ENCODE peak calls at places on chromosomes 2 and 18, in seven cellular contexts. A, Y, D, Q, X, U and E are unnamed samples.

GRCh38 chr2:169397697-169398096 is 35.4 kb upstream of the LRP2 start:
- DNase-seq in A (peak), Y (peak), D (no peak), Q (peak), X (no peak), U (no peak), E (no peak)

GRCh38 chr2:128681351-128681906 is 362.8 kb upstream of the HS6ST1 start:
- DNase-seq in A (no peak), Y (no peak), D (no peak), Q (no peak), X (no peak), U (no peak), E (no peak)

GRCh38 chr18:65468881-65469280 is 281.9 kb upstream of the CDH7 start:
- DNase-seq in A (no peak), Y (no peak), D (no peak), Q (no peak), X (no peak), U (no peak), E (no peak)

GRCh38 chr2:184554736-184555135 is 43.6 kb upstream of the ZNF804A start:
- DNase-seq in A (no peak), Y (no peak), D (no peak), Q (peak), X (peak), U (no peak), E (no peak)

GRCh38 chr2:163698857-163699256 is 37.0 kb downstream of the FIGN start:
- DNase-seq in A (no peak), Y (no peak), D (no peak), Q (peak), X (peak), U (no peak), E (no peak)

GRCh38 chr2:16664052-16664731 is 1.4 kb downstream of the CYRIA start:
- DNase-seq in A (no peak), Y (peak), D (no peak), Q (peak), X (peak), U (no peak), E (no peak)

GRCh38 chr2:175461839-175462238 is 280.3 kb upstream of the ATP5MC3 start:
- DNase-seq in A (no peak), Y (no peak), D (no peak), Q (no peak), X (no peak), U (no peak), E (no peak)

GRCh38 chr2:233002829-233003657 is 10.0 kb downstream of the NGEF start:
- DNase-seq in A (no peak), Y (no peak), D (no peak), Q (no peak), X (no peak), U (no peak), E (no peak)

GRCh38 chr2:51424418-51424817 is 392.5 kb upstream of the NRXN1 start:
- DNase-seq in A (peak), Y (no peak), D (no peak), Q (no peak), X (peak), U (no peak), E (no peak)

GRCh38 chr2:140657657-140658056 is 1473.2 kb downstream of the LRP1B start:
- DNase-seq in A (no peak), Y (no peak), D (no peak), Q (no peak), X (peak), U (no peak), E (no peak)

GRCh38 chr2:17476060-17476459 is 42.2 kb downstream of the RAD51AP2 start:
- DNase-seq in A (no peak), Y (no peak), D (no peak), Q (no peak), X (peak), U (no peak), E (no peak)

GRCh38 chr2:14234911-14235310 is 397.6 kb upstream of the LRATD1 start:
- DNase-seq in A (no peak), Y (peak), D (no peak), Q (no peak), X (peak), U (no peak), E (no peak)

GRCh38 chr2:195017890-195018289 is 639.1 kb upstream of the SLC39A10 start:
- DNase-seq in A (no peak), Y (no peak), D (no peak), Q (no peak), X (no peak), U (no peak), E (no peak)

GRCh38 chr2:7703523-7704144 is 786.4 kb downstream of the RNF144A start:
- DNase-seq in A (no peak), Y (no peak), D (no peak), Q (no peak), X (no peak), U (no peak), E (no peak)

GRCh38 chr2:75558132-75558530 is 2.6 kb downstream of the EVA1A start:
- DNase-seq in A (no peak), Y (no peak), D (no peak), Q (peak), X (no peak), U (no peak), E (no peak)

GRCh38 chr2:66849128-66849527 is 414.2 kb downstream of the MEIS1 start:
- DNase-seq in A (no peak), Y (no peak), D (no peak), Q (no peak), X (no peak), U (peak), E (no peak)

GRCh38 chr2:126856403-126856802 is 42.3 kb upstream of the TEX51 start:
- DNase-seq in A (no peak), Y (no peak), D (no peak), Q (no peak), X (no peak), U (no peak), E (no peak)

GRCh38 chr2:11419781-11420180 is 46.2 kb downstream of the E2F6 start:
- DNase-seq in A (peak), Y (peak), D (no peak), Q (no peak), X (no peak), U (no peak), E (no peak)

GRCh38 chr18:76252880-76253279 is 242.2 kb downstream of the ZNF516 start:
- DNase-seq in A (no peak), Y (no peak), D (no peak), Q (peak), X (peak), U (no peak), E (no peak)

GRCh38 chr18:10247402-10248117 is 206.9 kb upstream of the APCDD1 start:
- DNase-seq in A (no peak), Y (no peak), D (no peak), Q (no peak), X (no peak), U (peak), E (no peak)

GRCh38 chr18:46297621-46298020 is 193.4 kb downstream of the HAUS1 start:
- DNase-seq in A (no peak), Y (peak), D (no peak), Q (peak), X (no peak), U (no peak), E (no peak)

GRCh38 chr2:131105156-131105949 is at the start of gene PLEKHB2:
- DNase-seq in A (peak), Y (peak), D (peak), Q (peak), X (peak), U (peak), E (peak)

GRCh38 chr2:133658020-133658903 is 90.0 kb upstream of the NCKAP5 start:
- DNase-seq in A (no peak), Y (no peak), D (no peak), Q (peak), X (peak), U (no peak), E (no peak)

GRCh38 chr2:72057308-72057707 is 90.4 kb downstream of the CYP26B1 start:
- DNase-seq in A (no peak), Y (no peak), D (no peak), Q (no peak), X (no peak), U (no peak), E (no peak)